ENCODE peak calls at places on chromosomes 12 and 14, in four cellular contexts. One of them, this sample, is unnamed.

GRCh38 chr12:82682326-82682725 is 4.4 kb upstream of the TMTC2 start:
- DNase-seq in H1: no peak
- DNase-seq in GM12878: no peak
- DNase-seq in SK-N-SH: peak; percentile 55
- DNase-seq in this sample: no peak

GRCh38 chr14:64656986-64657385 is 47.2 kb upstream of the PLEKHG3 start:
- DNase-seq in H1: no peak
- DNase-seq in GM12878: no peak
- DNase-seq in SK-N-SH: no peak
- DNase-seq in this sample: no peak

GRCh38 chr12:91055976-91056375 is 1.8 kb downstream of the KERA start:
- DNase-seq in H1: no peak
- DNase-seq in GM12878: no peak
- DNase-seq in SK-N-SH: no peak
- DNase-seq in this sample: no peak

GRCh38 chr14:28767239-28767850 is 758 bp downstream of the FOXG1 start:
- DNase-seq in H1: peak; percentile 54
- DNase-seq in GM12878: no peak
- DNase-seq in SK-N-SH: no peak
- DNase-seq in this sample: no peak

GRCh38 chr14:63992858-63993257 is 140.1 kb downstream of the SYNE2 start:
- DNase-seq in H1: no peak
- DNase-seq in GM12878: no peak
- DNase-seq in SK-N-SH: no peak
- DNase-seq in this sample: no peak

GRCh38 chr14:57704796-57705195 is 161.1 kb downstream of the SLC35F4 start:
- DNase-seq in H1: no peak
- DNase-seq in GM12878: no peak
- DNase-seq in SK-N-SH: no peak
- DNase-seq in this sample: no peak

GRCh38 chr12:26789731-26790644 is 43.0 kb downstream of the ITPR2 start:
- DNase-seq in H1: no peak
- DNase-seq in GM12878: no peak
- DNase-seq in SK-N-SH: no peak
- DNase-seq in this sample: no peak

GRCh38 chr14:101476258-101476930 is 84.9 kb upstream of the DIO3 start:
- DNase-seq in H1: no peak
- DNase-seq in GM12878: no peak
- DNase-seq in SK-N-SH: no peak
- DNase-seq in this sample: no peak

GRCh38 chr12:131896080-131896810 is 1.8 kb downstream of the ULK1 start:
- DNase-seq in H1: peak; percentile 90
- DNase-seq in GM12878: no peak
- DNase-seq in SK-N-SH: peak; percentile 92
- DNase-seq in this sample: peak; percentile 83

GRCh38 chr12:124679533-124680371 is 112.3 kb upstream of the NCOR2 start:
- DNase-seq in H1: no peak
- DNase-seq in GM12878: no peak
- DNase-seq in SK-N-SH: no peak
- DNase-seq in this sample: peak; percentile 51

GRCh38 chr12:105741786-105742566 is 396.8 kb downstream of the NUAK1 start:
- DNase-seq in H1: no peak
- DNase-seq in GM12878: no peak
- DNase-seq in SK-N-SH: no peak
- DNase-seq in this sample: no peak

GRCh38 chr12:122322501-122322900 is 56.2 kb upstream of the VPS33A start:
- DNase-seq in H1: no peak
- DNase-seq in GM12878: no peak
- DNase-seq in SK-N-SH: no peak
- DNase-seq in this sample: no peak

GRCh38 chr12:130460611-130461478 is 123.2 kb downstream of the PIWIL1 start:
- DNase-seq in H1: no peak
- DNase-seq in GM12878: no peak
- DNase-seq in SK-N-SH: peak; percentile 53
- DNase-seq in this sample: no peak

GRCh38 chr12:7917392-7918267 is 18.4 kb downstream of the SLC2A3 start:
- DNase-seq in H1: no peak
- DNase-seq in GM12878: no peak
- DNase-seq in SK-N-SH: no peak
- DNase-seq in this sample: no peak

GRCh38 chr14:49173765-49174373 is 412.3 kb downstream of the RPS29 start:
- DNase-seq in H1: peak; percentile 84
- DNase-seq in GM12878: peak; percentile 27
- DNase-seq in SK-N-SH: peak; percentile 52
- DNase-seq in this sample: peak; percentile 63

GRCh38 chr14:93970589-93970966 is 5.8 kb downstream of the ASB2 start:
- DNase-seq in H1: no peak
- DNase-seq in GM12878: no peak
- DNase-seq in SK-N-SH: peak; percentile 56
- DNase-seq in this sample: peak; percentile 52

GRCh38 chr14:57816568-57817284 is 49.2 kb downstream of the SLC35F4 start:
- DNase-seq in H1: no peak
- DNase-seq in GM12878: no peak
- DNase-seq in SK-N-SH: no peak
- DNase-seq in this sample: no peak

GRCh38 chr14:103899833-103900232 is 28.4 kb upstream of the TDRD9 start:
- DNase-seq in H1: no peak
- DNase-seq in GM12878: no peak
- DNase-seq in SK-N-SH: peak; percentile 21
- DNase-seq in this sample: no peak

GRCh38 chr14:91873476-91874265 is 6.3 kb upstream of the TC2N start:
- DNase-seq in H1: no peak
- DNase-seq in GM12878: peak; percentile 87
- DNase-seq in SK-N-SH: no peak
- DNase-seq in this sample: no peak
- TF ChIP-seq TCF12 in H1: no peak
- TF ChIP-seq TCF12 in GM12878: no peak
- TF ChIP-seq TCF12 in SK-N-SH: no peak
- TF ChIP-seq TCF12 in this sample: no peak

DNA sequence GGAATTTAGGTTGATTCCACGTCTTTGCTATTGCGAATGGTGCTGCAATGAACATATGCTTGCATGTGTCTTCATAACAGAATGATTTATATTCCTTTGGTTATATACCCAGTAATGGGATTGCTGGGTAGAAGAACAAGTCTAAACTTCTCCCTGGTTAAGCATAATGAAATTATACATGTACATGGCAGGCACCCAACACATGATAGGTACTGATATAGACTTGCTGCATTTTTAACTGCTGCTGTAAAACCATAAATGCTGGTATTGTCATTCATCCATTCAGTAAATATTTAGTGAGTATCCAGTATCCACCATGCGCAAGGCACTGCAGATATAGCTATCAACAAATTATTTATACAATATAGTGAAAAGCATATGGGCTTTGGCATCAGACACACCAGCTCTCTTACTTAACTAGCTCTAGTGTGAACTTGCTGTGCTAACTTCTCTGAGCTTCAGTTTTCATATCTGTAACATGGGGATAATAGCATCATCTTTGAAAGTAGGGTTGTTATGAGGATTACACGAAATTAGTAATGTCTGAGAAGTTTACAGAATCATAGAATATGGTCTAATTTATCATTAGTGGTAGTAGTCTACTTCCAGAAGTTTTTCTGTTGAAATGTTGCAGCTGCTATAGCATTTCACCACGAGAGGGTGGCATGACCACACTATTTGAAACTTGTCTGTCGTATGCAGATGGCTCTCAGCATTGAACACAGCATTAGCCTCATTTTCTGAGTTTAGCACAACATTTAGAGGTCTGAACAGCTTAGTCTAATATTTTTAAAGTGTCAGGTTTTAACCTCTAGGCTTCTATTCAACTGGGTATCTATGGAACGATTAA is 32.0 kb upstream of the SEL1L start:
- DNase-seq in H1: no peak
- DNase-seq in GM12878: no peak
- DNase-seq in SK-N-SH: no peak
- DNase-seq in this sample: peak; percentile 24
- TF ChIP-seq CHD2 in H1: no peak
- TF ChIP-seq CHD2 in GM12878: no peak
- TF ChIP-seq CHD2 in SK-N-SH: no peak
- TF ChIP-seq CHD2 in this sample: no peak

GRCh38 chr12:85920324-85920947 is 46.3 kb downstream of the NTS start:
- DNase-seq in H1: no peak
- DNase-seq in GM12878: no peak
- DNase-seq in SK-N-SH: peak; percentile 32
- DNase-seq in this sample: peak; percentile 12

GRCh38 chr12:85923767-85924331 is 49.8 kb downstream of the NTS start:
- DNase-seq in H1: no peak
- DNase-seq in GM12878: no peak
- DNase-seq in SK-N-SH: peak; percentile 24
- DNase-seq in this sample: no peak
- TF ChIP-seq CTCF in H1: peak; percentile 47
- TF ChIP-seq CTCF in GM12878: no peak
- TF ChIP-seq CTCF in SK-N-SH: peak; percentile 88
- TF ChIP-seq CTCF in this sample: peak; percentile 26

DNA sequence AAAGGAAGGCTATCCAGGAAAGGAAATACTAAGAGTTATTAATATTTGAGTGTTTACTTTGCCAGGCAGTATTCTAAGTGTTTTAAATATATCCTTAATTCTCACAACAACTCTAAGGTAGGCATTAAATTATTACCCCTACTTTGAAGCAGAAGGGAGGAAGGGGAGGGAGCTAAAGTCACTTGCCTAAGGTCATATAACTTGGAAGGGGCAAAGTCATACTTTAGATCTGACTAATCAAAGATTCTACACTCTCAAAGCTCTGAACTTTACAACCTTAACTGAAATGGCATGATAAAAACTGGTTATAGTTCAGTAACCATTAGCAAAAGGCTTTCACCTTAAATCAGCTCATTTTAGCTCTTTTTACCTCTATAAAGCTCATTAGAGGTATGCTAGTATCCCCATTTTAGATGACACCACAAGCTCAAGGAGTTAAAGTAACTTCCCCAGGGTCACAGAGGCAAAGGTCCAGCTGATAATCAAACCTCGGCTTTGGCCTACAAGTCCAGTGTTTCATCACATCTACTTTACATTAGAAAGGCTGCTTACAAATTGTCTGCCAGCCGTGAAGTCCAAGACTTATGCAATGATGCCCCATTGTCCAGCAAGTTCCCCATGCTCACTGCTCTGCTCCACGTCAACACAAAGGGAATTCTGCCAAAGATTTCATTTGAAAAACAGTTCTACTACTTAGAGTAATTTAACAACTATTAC is 223.9 kb downstream of the MED13L start:
- DNase-seq in H1: no peak
- DNase-seq in GM12878: no peak
- DNase-seq in SK-N-SH: no peak
- DNase-seq in this sample: peak; percentile 71
- TF ChIP-seq TCF12 in H1: no peak
- TF ChIP-seq TCF12 in GM12878: no peak
- TF ChIP-seq TCF12 in SK-N-SH: no peak
- TF ChIP-seq TCF12 in this sample: no peak

This sample was measured in HepG2.